ENCODE peak calls at places on chromosomes 6 and 20, in five cellular contexts. B is Calu3; G is fibroblast of mammary gland; F is mucosa of descending colon; U is CD4-positive, alpha-beta T cell. H is an unnamed sample.

GRCh38 chr6:16976418-16977183 is 125.2 kb upstream of the STMND1 start:
- DNase-seq in B (no peak), F (no peak), G (no peak), U (no peak), H (no peak)

GRCh38 chr6:8219352-8219943 is 117.1 kb upstream of the EEF1E1 start:
- DNase-seq in B (peak), F (peak), U (no peak), G (peak), H (peak)

GRCh38 chr20:2946988-2947961 is 74.0 kb downstream of the PTPRA start:
- DNase-seq in U (no peak), B (no peak), G (peak), F (no peak), H (no peak)

GRCh38 chr6:143775326-143775725 is 67.8 kb upstream of the LTV1 start:
- DNase-seq in B (no peak), F (no peak), G (no peak), U (no peak), H (no peak)

GRCh38 chr20:38094373-38094775 is 60.8 kb downstream of the RPRD1B start:
- DNase-seq in B (no peak), G (peak), U (no peak), F (peak), H (peak)

GRCh38 chr6:159577564-159577963 is 115.5 kb downstream of the SOD2 start:
- DNase-seq in G (peak), F (no peak), U (no peak), B (peak), H (no peak)

GRCh38 chr6:26576929-26577719 is 19.6 kb upstream of the ABT1 start:
- DNase-seq in U (peak), B (peak), G (peak), F (peak), H (peak)

GRCh38 chr6:35810831-35811698 is 5.9 kb downstream of the LHFPL5 start:
- DNase-seq in F (no peak), U (no peak), B (peak), G (peak), H (peak)

GRCh38 chr6:138724015-138724414 is 49.6 kb upstream of the CCDC28A start:
- DNase-seq in B (peak), U (no peak), G (peak), F (peak), H (peak)

GRCh38 chr20:12030470-12030869 is 112.8 kb downstream of the BTBD3 start:
- DNase-seq in U (no peak), G (no peak), B (no peak), F (no peak), H (no peak)

GRCh38 chr20:53926428-53927028 is 143.9 kb downstream of the BCAS1 start:
- DNase-seq in B (peak), F (peak), G (peak), U (no peak), H (peak)

GRCh38 chr6:78436335-78436734 is 431.0 kb upstream of the IRAK1BP1 start:
- DNase-seq in B (peak), U (no peak), F (no peak), G (peak), H (peak)

GRCh38 chr20:38270869-38271608 is 10.5 kb upstream of the KIAA1755 start:
- DNase-seq in B (peak), G (peak), U (no peak), F (no peak), H (peak)

GRCh38 chr6:3061501-3061941 is 6.8 kb upstream of the RIPK1 start:
- DNase-seq in G (peak), F (no peak), B (peak), U (no peak), H (peak)

GRCh38 chr20:41631826-41632225 is 13.6 kb upstream of the CHD6 start:
- DNase-seq in G (peak), F (peak), U (no peak), B (no peak), H (no peak)

GRCh38 chr20:62181808-62182207 is 1.0 kb upstream of the MTG2 start:
- DNase-seq in F (no peak), U (no peak), G (no peak), B (no peak), H (peak)

GRCh38 chr6:54301770-54302169 is 6.5 kb upstream of the TINAG start:
- DNase-seq in B (no peak), G (no peak), F (no peak), U (no peak), H (no peak)

H was measured in HT-29.